ENCODE peak calls at places on chromosomes 2 and 18, in ten cellular contexts. One of them, this sample, is unnamed.

GRCh38 chr2:157283468-157283867 is 26.0 kb downstream of the GALNT5 start:
- DNase-seq in tibial artery: no peak
- DNase-seq in left lung: no peak
- DNase-seq in fibroblast of lung: no peak
- DNase-seq in cardiac muscle cell: no peak
- DNase-seq in K562: no peak
- DNase-seq in mammary epithelial cell: no peak
- DNase-seq in kidney: no peak
- DNase-seq in PC-3: no peak
- DNase-seq in PC-9: no peak
- DNase-seq in this sample: no peak

GRCh38 chr2:11073251-11073650 is 82.0 kb upstream of the SLC66A3 start:
- DNase-seq in tibial artery: no peak
- DNase-seq in left lung: no peak
- DNase-seq in fibroblast of lung: no peak
- DNase-seq in cardiac muscle cell: peak
- DNase-seq in K562: peak
- DNase-seq in mammary epithelial cell: no peak
- DNase-seq in kidney: no peak
- DNase-seq in PC-3: peak
- DNase-seq in PC-9: no peak
- DNase-seq in this sample: peak

GRCh38 chr18:39318462-39318861 is 1752.9 kb upstream of the CELF4 start:
- DNase-seq in tibial artery: no peak
- DNase-seq in left lung: no peak
- DNase-seq in fibroblast of lung: no peak
- DNase-seq in cardiac muscle cell: no peak
- DNase-seq in K562: no peak
- DNase-seq in mammary epithelial cell: no peak
- DNase-seq in kidney: no peak
- DNase-seq in PC-3: no peak
- DNase-seq in PC-9: no peak
- DNase-seq in this sample: no peak

GRCh38 chr18:79521806-79522205 is 126.1 kb downstream of the NFATC1 start:
- DNase-seq in tibial artery: no peak
- DNase-seq in left lung: peak
- DNase-seq in fibroblast of lung: no peak
- DNase-seq in cardiac muscle cell: no peak
- DNase-seq in K562: no peak
- DNase-seq in mammary epithelial cell: no peak
- DNase-seq in kidney: peak
- DNase-seq in PC-3: no peak
- DNase-seq in PC-9: no peak
- DNase-seq in this sample: peak

GRCh38 chr2:240963376-240964220 is 34.8 kb upstream of the SNED1 start:
- DNase-seq in tibial artery: peak
- DNase-seq in left lung: peak
- DNase-seq in fibroblast of lung: no peak
- DNase-seq in cardiac muscle cell: no peak
- DNase-seq in K562: no peak
- DNase-seq in mammary epithelial cell: no peak
- DNase-seq in kidney: peak
- DNase-seq in PC-3: no peak
- DNase-seq in PC-9: no peak
- DNase-seq in this sample: peak

GRCh38 chr2:27202829-27203228 is 9.0 kb upstream of the ATRAID start:
- DNase-seq in tibial artery: no peak
- DNase-seq in left lung: no peak
- DNase-seq in fibroblast of lung: peak
- DNase-seq in cardiac muscle cell: no peak
- DNase-seq in K562: no peak
- DNase-seq in mammary epithelial cell: peak
- DNase-seq in kidney: no peak
- DNase-seq in PC-3: no peak
- DNase-seq in PC-9: no peak
- DNase-seq in this sample: no peak

GRCh38 chr2:55431982-55432627 is 12.4 kb upstream of the CCDC88A start:
- DNase-seq in tibial artery: no peak
- DNase-seq in left lung: no peak
- DNase-seq in fibroblast of lung: peak
- DNase-seq in cardiac muscle cell: no peak
- DNase-seq in K562: no peak
- DNase-seq in mammary epithelial cell: peak
- DNase-seq in kidney: no peak
- DNase-seq in PC-3: peak
- DNase-seq in PC-9: no peak
- DNase-seq in this sample: no peak

GRCh38 chr2:121689356-121689755 is 40.1 kb upstream of the CLASP1 start:
- DNase-seq in tibial artery: no peak
- DNase-seq in left lung: no peak
- DNase-seq in fibroblast of lung: peak
- DNase-seq in cardiac muscle cell: peak
- DNase-seq in K562: peak
- DNase-seq in mammary epithelial cell: no peak
- DNase-seq in kidney: no peak
- DNase-seq in PC-3: peak
- DNase-seq in PC-9: peak
- DNase-seq in this sample: peak

GRCh38 chr18:9153281-9153680 is 16.7 kb downstream of the ANKRD12 start:
- DNase-seq in tibial artery: no peak
- DNase-seq in left lung: no peak
- DNase-seq in fibroblast of lung: no peak
- DNase-seq in cardiac muscle cell: no peak
- DNase-seq in K562: no peak
- DNase-seq in mammary epithelial cell: no peak
- DNase-seq in kidney: no peak
- DNase-seq in PC-3: no peak
- DNase-seq in PC-9: no peak
- DNase-seq in this sample: no peak

GRCh38 chr18:394997-395383 is 105.5 kb downstream of the COLEC12 start:
- DNase-seq in tibial artery: no peak
- DNase-seq in left lung: no peak
- DNase-seq in fibroblast of lung: peak
- DNase-seq in cardiac muscle cell: peak
- DNase-seq in K562: no peak
- DNase-seq in mammary epithelial cell: no peak
- DNase-seq in kidney: no peak
- DNase-seq in PC-3: no peak
- DNase-seq in PC-9: no peak
- DNase-seq in this sample: no peak

DNA sequence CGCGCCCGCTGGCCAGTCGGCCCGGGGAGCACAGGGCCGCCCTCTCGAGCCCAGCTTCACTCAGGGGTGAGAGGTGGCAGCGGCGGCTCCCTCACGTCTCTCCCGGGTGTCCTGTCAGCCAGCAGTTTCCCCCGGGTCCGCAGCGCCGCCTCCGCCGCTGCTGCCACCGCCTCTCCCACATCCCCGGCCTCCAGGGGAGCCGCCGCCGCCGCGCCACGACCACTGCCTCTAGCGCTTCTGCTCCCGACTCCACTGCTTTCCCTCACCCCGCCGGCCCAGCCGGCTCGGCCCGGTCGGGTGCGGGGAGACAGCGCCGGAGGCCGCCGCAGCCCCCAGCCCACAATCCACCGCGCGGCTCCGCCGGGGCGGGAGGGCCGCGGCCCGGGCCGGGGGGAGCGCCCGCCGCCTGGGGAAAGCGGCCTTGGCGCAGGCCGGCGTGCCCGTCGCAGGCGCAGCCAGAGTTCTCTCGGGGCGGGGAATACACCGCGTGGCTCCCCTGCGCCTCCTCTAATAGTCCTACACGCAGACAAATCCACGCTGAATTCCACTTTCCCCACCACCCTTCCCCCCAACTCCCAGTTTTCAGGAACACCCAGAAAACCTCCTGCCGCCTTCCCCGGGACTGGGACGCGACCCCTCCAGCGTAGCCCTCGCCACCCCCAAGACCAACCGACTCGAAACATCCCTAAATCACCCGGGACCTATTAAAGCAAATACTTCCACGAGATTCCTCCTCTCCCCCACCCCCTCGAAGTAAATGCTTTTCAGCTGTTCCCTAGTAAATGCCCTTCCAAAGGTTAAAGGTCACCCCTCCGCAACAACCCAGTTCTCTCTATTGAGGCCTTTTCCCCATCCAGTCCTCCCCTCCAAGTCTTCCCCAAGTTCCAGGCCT is at the start of gene VPS54:
- DNase-seq in tibial artery: peak
- DNase-seq in left lung: peak
- DNase-seq in fibroblast of lung: peak
- DNase-seq in cardiac muscle cell: peak
- DNase-seq in K562: peak
- DNase-seq in mammary epithelial cell: peak
- DNase-seq in kidney: peak
- DNase-seq in PC-3: peak
- DNase-seq in PC-9: peak
- DNase-seq in this sample: peak
- TF ChIP-seq CTCF in tibial artery: no peak
- TF ChIP-seq CTCF in left lung: no peak
- TF ChIP-seq CTCF in fibroblast of lung: no peak
- TF ChIP-seq CTCF in cardiac muscle cell: no peak
- TF ChIP-seq CTCF in K562: no peak
- TF ChIP-seq CTCF in mammary epithelial cell: no peak
- TF ChIP-seq CTCF in kidney: no peak
- TF ChIP-seq CTCF in PC-3: no peak
- TF ChIP-seq CTCF in PC-9: no peak
- TF ChIP-seq CTCF in this sample: no peak

DNA sequence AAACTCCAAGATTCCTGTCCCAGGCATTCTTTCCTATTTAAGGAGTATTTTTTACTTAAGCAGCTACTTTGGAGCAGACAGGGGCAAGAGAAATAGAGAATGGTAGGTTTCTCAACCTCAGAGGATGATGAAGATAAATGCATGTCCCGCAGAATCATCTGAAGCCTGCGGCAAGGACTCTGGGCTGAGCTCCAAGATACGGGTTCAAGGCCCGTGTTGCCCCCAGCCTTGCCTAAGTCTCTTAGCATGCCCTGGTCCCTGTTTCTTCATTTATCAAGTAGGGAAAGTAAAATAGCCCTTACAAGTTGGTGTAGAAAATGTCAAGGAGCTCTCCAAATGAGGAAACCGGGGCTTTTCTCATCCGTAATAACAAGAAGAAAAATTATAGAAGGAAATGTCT is 214.0 kb downstream of the KLHL29 start:
- DNase-seq in tibial artery: no peak
- DNase-seq in left lung: peak
- DNase-seq in fibroblast of lung: no peak
- DNase-seq in cardiac muscle cell: no peak
- DNase-seq in K562: no peak
- DNase-seq in mammary epithelial cell: no peak
- DNase-seq in kidney: no peak
- DNase-seq in PC-3: no peak
- DNase-seq in PC-9: no peak
- DNase-seq in this sample: no peak
- H3K27ac ChIP-seq in tibial artery: no peak
- H3K27ac ChIP-seq in left lung: no peak
- H3K27ac ChIP-seq in fibroblast of lung: no peak
- H3K27ac ChIP-seq in cardiac muscle cell: no peak
- H3K27ac ChIP-seq in K562: no peak
- H3K27ac ChIP-seq in mammary epithelial cell: no peak
- H3K27ac ChIP-seq in kidney: no peak
- H3K27ac ChIP-seq in PC-3: no peak
- H3K27ac ChIP-seq in PC-9: no peak
- H3K27ac ChIP-seq in this sample: no peak

GRCh38 chr2:189236066-189236465 is 56.5 kb upstream of the COL5A2 start:
- DNase-seq in tibial artery: no peak
- DNase-seq in left lung: no peak
- DNase-seq in fibroblast of lung: peak
- DNase-seq in cardiac muscle cell: no peak
- DNase-seq in K562: no peak
- DNase-seq in mammary epithelial cell: peak
- DNase-seq in kidney: no peak
- DNase-seq in PC-3: peak
- DNase-seq in PC-9: no peak
- DNase-seq in this sample: no peak

GRCh38 chr2:189233527-189233926 is 54.0 kb upstream of the COL5A2 start:
- DNase-seq in tibial artery: no peak
- DNase-seq in left lung: no peak
- DNase-seq in fibroblast of lung: no peak
- DNase-seq in cardiac muscle cell: no peak
- DNase-seq in K562: no peak
- DNase-seq in mammary epithelial cell: peak
- DNase-seq in kidney: no peak
- DNase-seq in PC-3: peak
- DNase-seq in PC-9: no peak
- DNase-seq in this sample: no peak

GRCh38 chr2:189231719-189232323 is 52.3 kb upstream of the COL5A2 start:
- DNase-seq in tibial artery: no peak
- DNase-seq in left lung: no peak
- DNase-seq in fibroblast of lung: no peak
- DNase-seq in cardiac muscle cell: no peak
- DNase-seq in K562: no peak
- DNase-seq in mammary epithelial cell: no peak
- DNase-seq in kidney: no peak
- DNase-seq in PC-3: peak
- DNase-seq in PC-9: no peak
- DNase-seq in this sample: no peak

GRCh38 chr2:189232759-189233406 is 53.3 kb upstream of the COL5A2 start:
- DNase-seq in tibial artery: no peak
- DNase-seq in left lung: no peak
- DNase-seq in fibroblast of lung: no peak
- DNase-seq in cardiac muscle cell: no peak
- DNase-seq in K562: no peak
- DNase-seq in mammary epithelial cell: peak
- DNase-seq in kidney: no peak
- DNase-seq in PC-3: no peak
- DNase-seq in PC-9: no peak
- DNase-seq in this sample: no peak

GRCh38 chr2:189234991-189235390 is 55.4 kb upstream of the COL5A2 start:
- DNase-seq in tibial artery: no peak
- DNase-seq in left lung: no peak
- DNase-seq in fibroblast of lung: no peak
- DNase-seq in cardiac muscle cell: no peak
- DNase-seq in K562: no peak
- DNase-seq in mammary epithelial cell: no peak
- DNase-seq in kidney: no peak
- DNase-seq in PC-3: no peak
- DNase-seq in PC-9: no peak
- DNase-seq in this sample: no peak
- TF ChIP-seq CTCF in tibial artery: no peak
- TF ChIP-seq CTCF in left lung: no peak
- TF ChIP-seq CTCF in fibroblast of lung: no peak
- TF ChIP-seq CTCF in cardiac muscle cell: no peak
- TF ChIP-seq CTCF in K562: no peak
- TF ChIP-seq CTCF in mammary epithelial cell: no peak
- TF ChIP-seq CTCF in kidney: no peak
- TF ChIP-seq CTCF in PC-3: no peak
- TF ChIP-seq CTCF in PC-9: no peak
- TF ChIP-seq CTCF in this sample: no peak

DNA sequence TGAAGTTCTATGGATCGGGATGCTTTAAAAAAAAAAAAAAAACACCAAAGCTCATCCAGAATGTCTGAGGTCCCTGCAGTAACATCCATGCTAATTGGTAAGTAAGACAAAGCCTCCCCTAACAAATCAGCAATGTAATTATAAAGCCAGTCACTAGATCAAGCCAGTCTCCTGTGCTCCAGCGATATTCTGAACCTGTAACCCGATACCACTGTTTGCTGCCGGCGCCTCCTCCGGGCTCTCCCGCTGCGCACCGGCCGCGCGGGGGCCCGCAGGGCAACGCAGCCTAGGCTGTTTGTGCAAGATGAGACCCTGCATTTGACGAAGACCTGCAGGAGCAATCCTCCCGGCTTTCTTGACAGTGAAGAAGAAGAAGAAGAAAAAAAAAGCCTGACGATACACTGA is 8.7 kb downstream of the SERTAD2 start:
- DNase-seq in tibial artery: peak
- DNase-seq in left lung: no peak
- DNase-seq in fibroblast of lung: peak
- DNase-seq in cardiac muscle cell: peak
- DNase-seq in K562: peak
- DNase-seq in mammary epithelial cell: peak
- DNase-seq in kidney: no peak
- DNase-seq in PC-3: peak
- DNase-seq in PC-9: peak
- DNase-seq in this sample: peak
- H3K27ac ChIP-seq in tibial artery: peak
- H3K27ac ChIP-seq in left lung: peak
- H3K27ac ChIP-seq in fibroblast of lung: peak
- H3K27ac ChIP-seq in cardiac muscle cell: peak
- H3K27ac ChIP-seq in K562: peak
- H3K27ac ChIP-seq in mammary epithelial cell: peak
- H3K27ac ChIP-seq in kidney: peak
- H3K27ac ChIP-seq in PC-3: peak
- H3K27ac ChIP-seq in PC-9: peak
- H3K27ac ChIP-seq in this sample: peak